ENCODE peak calls at places on chromosomes 4 and X, in nine cellular contexts. U, S, H, D, W, K, B, M and E are unnamed samples.

GRCh38 chr4:85094735-85095134 is 128.2 kb upstream of the WDFY3 start:
- DNase-seq in S (no peak), B (no peak), D (no peak), H (no peak), U (no peak), W (no peak), M (no peak), K (no peak), E (no peak)

GRCh38 chrX:136577562-136577961 is 45.5 kb downstream of the VGLL1 start:
- DNase-seq in S (peak; percentile 53), B (peak; percentile 66), M (peak; percentile 13), H (peak; percentile 9), D (peak; percentile 48), W (peak; percentile 1), K (peak; percentile 24), U (peak; percentile 62), E (peak; percentile 3)

GRCh38 chr4:77012726-77013125 is 63.1 kb downstream of the CCNI start:
- DNase-seq in D (no peak), S (no peak), W (no peak), B (no peak), M (no peak), H (no peak), U (no peak), K (no peak), E (no peak)

GRCh38 chr4:184345573-184345922 is 127.9 kb upstream of the ENPP6 start:
- DNase-seq in M (no peak), U (no peak), K (no peak), D (no peak), B (no peak), W (no peak), H (no peak), S (no peak), E (no peak)

GRCh38 chr4:75248770-75249467 is 265.3 kb downstream of the RCHY1 start:
- DNase-seq in U (no peak), H (no peak), D (no peak), M (no peak), S (no peak), B (no peak), K (no peak), W (no peak), E (no peak)

GRCh38 chr4:139419388-139419914 is 34.5 kb upstream of the RAB33B start:
- DNase-seq in S (no peak), D (peak; percentile 32), B (no peak), M (no peak), W (peak; percentile 39), K (no peak), H (no peak), U (no peak), E (peak; percentile 8)

GRCh38 chrX:39729834-39730670 is 367.7 kb downstream of the BCOR start:
- DNase-seq in H (peak; percentile 14), B (peak; percentile 37), W (no peak), D (no peak), M (peak; percentile 7), K (no peak), U (no peak), S (no peak), E (no peak)

GRCh38 chr4:88104902-88105610 is 53.4 kb downstream of the ABCG2 start:
- DNase-seq in M (no peak), B (no peak), H (no peak), S (no peak), K (no peak), U (no peak), W (peak; percentile 66), D (no peak), E (no peak)

GRCh38 chr4:145170209-145170608 is 10.2 kb downstream of the OTUD4 start:
- DNase-seq in U (no peak), B (no peak), M (no peak), H (no peak), D (no peak), S (no peak), K (no peak), W (no peak), E (no peak)

GRCh38 chr4:90215286-90215685 is 88.1 kb downstream of the CCSER1 start:
- DNase-seq in W (no peak), U (no peak), K (no peak), B (no peak), S (no peak), M (no peak), D (no peak), H (no peak), E (no peak)

GRCh38 chr4:1193206-1194027 is 21.0 kb upstream of the SPON2 start:
- DNase-seq in U (no peak), B (no peak), M (no peak), H (no peak), K (no peak), S (no peak), W (no peak), D (peak; percentile 20), E (no peak)

GRCh38 chrX:118179718-118180117 is 63.1 kb upstream of the KLHL13 start:
- DNase-seq in B (no peak), H (no peak), U (no peak), D (no peak), K (no peak), S (no peak), M (no peak), W (no peak), E (no peak)

GRCh38 chr4:12360391-12360790 is 931.7 kb upstream of the HS3ST1 start:
- DNase-seq in U (no peak), M (no peak), D (no peak), B (no peak), S (no peak), W (no peak), K (no peak), H (no peak), E (no peak)

DNA sequence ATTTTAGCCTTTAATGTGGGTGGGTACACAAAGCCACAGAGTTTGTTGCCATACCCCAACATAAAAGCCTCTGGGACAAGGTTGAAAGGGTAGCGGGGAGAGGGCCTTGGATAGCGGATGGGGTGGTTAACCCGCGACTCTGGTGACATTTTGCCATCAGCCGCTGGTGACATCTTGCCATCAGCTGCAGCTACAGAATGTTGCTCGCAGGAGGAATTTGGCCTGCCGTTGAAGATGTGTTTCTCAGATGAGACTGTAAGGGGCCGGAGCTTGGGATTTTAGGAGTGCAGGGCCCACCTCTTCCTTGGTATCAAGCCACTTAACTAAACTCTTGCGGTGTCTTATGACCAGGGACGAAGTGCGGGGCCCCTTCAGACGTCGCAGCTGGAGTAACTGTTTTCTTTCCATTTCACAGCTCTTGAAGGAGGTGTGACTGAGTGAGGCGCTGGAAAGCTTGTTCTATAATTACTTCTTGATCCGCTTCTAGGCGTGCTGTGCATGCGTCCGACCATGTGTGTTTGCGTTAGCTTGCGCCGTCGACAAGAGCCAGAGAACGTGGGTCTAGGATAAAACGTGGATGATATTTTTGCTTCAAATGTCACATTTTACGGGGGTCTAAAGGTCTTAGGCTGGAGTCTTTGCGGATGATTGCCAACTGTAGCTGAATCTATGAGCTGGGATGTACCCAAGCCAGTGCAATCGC is 795 bp upstream of the RASL11B start:
- DNase-seq in M (no peak), B (peak; percentile 57), K (no peak), D (no peak), S (no peak), W (no peak), H (no peak), U (no peak), E (no peak)
- H3K27ac ChIP-seq in M (no peak overlapping the region), B (peak overlapping the region; percentile 43), K (no peak overlapping the region), D (peak overlapping the region; percentile 86), S (no peak overlapping the region), W (no peak overlapping the region), H (no peak overlapping the region), U (no peak overlapping the region), E (peak overlapping the region; percentile 36)

DNA sequence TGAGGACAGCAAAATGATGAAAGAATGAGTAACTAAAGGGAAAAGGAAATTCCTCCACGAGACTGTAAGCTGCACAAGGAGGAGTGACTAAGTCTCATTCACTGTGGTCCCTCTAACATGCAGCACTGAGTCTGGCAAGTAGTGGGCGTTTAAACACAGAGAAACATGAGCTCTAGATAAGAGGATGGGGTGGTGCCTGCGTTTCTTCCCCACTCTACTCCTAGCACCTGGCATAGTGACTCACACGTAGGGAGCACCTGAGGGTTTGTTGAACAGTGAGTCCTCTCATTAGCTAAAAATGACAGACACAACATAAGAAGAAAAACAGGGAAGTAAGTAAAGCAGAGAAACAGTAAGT is 105.8 kb upstream of the CBR4 start:
- DNase-seq in S (no peak), U (no peak), W (peak; percentile 89), K (peak; percentile 89), D (no peak), H (no peak), B (peak; percentile 27), M (no peak), E (no peak)
- H3K27ac ChIP-seq in S (no peak overlapping the region), U (no peak overlapping the region), W (peak overlapping the region; percentile 91), K (peak overlapping the region; percentile 44), D (peak overlapping the region; percentile 76), H (no peak overlapping the region), B (no peak overlapping the region), M (no peak overlapping the region), E (peak overlapping the region; percentile 83)

DNA sequence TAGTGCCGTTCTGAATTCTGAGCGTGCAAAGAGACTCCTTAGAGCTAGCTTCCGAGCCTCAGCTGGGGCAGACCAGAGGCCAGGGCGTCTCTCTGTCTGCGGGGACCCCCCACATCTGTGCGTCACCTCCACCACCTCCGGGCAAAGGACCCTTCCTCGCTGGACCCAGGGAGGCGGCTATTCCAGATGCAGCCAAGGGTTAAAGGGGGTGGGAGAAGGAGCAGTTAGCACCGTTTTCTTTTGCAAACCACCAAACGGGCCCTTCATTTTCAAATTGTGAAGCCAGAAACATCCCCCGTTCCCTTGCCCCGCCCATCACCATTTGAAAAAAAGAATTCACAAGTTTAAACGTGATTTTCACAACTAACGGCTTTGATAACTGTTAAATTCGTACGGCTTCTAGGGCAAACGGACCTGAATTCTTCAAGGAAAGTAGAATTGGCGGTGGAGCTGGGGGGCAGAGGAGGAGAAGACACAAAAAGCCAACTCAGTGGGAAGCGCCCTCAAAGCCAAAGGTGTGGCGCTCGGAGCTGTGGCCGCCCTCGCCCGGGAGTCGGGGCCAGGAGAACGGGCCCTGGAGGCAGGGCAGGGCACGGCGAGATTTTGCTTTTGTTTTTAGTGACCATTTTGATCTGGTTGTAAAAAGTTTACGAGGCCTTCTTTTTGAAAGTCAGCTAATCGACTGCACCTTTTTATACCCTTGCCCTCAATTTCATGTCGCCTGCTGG is 3.3 kb upstream of the PDGFRA start:
- DNase-seq in M (no peak), D (no peak), K (no peak), S (no peak), H (peak; percentile 9), B (peak; percentile 66), W (no peak), U (no peak), E (no peak)
- H3K27ac ChIP-seq in M (no peak overlapping the region), D (no peak overlapping the region), K (no peak overlapping the region), S (no peak overlapping the region), H (no peak overlapping the region), B (no peak overlapping the region), W (peak overlapping the region; percentile 86), U (no peak overlapping the region), E (no peak overlapping the region)

GRCh38 chrX:19883878-19884277 is 3.5 kb downstream of the SH3KBP1 start:
- DNase-seq in S (no peak), B (no peak), K (peak; percentile 43), U (peak; percentile 34), W (no peak), H (no peak), M (no peak), D (no peak), E (no peak)
- H3K27ac ChIP-seq in S (no peak overlapping the region), B (no peak overlapping the region), K (no peak overlapping the region), U (no peak overlapping the region), W (no peak overlapping the region), H (no peak overlapping the region), M (no peak overlapping the region), D (no peak overlapping the region), E (no peak overlapping the region)

GRCh38 chrX:66019310-66019652 is 20.6 kb downstream of the VSIG4 start:
- DNase-seq in M (no peak), B (no peak), U (no peak), S (no peak), K (no peak), H (no peak), D (no peak), W (no peak), E (no peak)
- H3K27ac ChIP-seq in M (no peak overlapping the region), B (no peak overlapping the region), U (no peak overlapping the region), S (no peak overlapping the region), K (no peak overlapping the region), H (no peak overlapping the region), D (no peak overlapping the region), W (no peak overlapping the region), E (no peak overlapping the region)

GRCh38 chr4:148203056-148203898 is 238.9 kb downstream of the NR3C2 start:
- DNase-seq in D (no peak), H (peak; percentile 59), M (no peak), K (no peak), U (no peak), W (no peak), S (no peak), B (peak; percentile 67), E (no peak)
- H3K27ac ChIP-seq in D (peak overlapping the region; percentile 72), H (peak overlapping the region; percentile 44), M (no peak overlapping the region), K (no peak overlapping the region), U (no peak overlapping the region), W (no peak overlapping the region), S (no peak overlapping the region), B (no peak overlapping the region), E (no peak overlapping the region)